ENCODE peak calls at places on chromosomes 4 and X, in nine cellular contexts. F is Panc1; G is suprapubic skin; J is CD4-positive, alpha-beta T cell; Y is dorsolateral prefrontal cortex; C is ascending aorta; I is HCT116; P is neural progenitor cell; X is AG04450. S is an unnamed sample.

GRCh38 chr4:119302073-119302832 is 19.7 kb downstream of the FABP2 start:
- DNase-seq in F (no peak), G (no peak), J (no peak), Y (no peak), C (no peak), I (no peak), P (no peak), X (no peak), S (no peak)

GRCh38 chrX:106243376-106243775 is 75.3 kb downstream of the PWWP3B start:
- DNase-seq in F (no peak), G (no peak), J (no peak), Y (no peak), C (no peak), I (no peak), P (no peak), X (no peak), S (no peak)

GRCh38 chrX:150035531-150035930 is 97.2 kb upstream of the EOLA2 start:
- DNase-seq in F (no peak), G (no peak), J (no peak), Y (no peak), C (no peak), I (no peak), P (no peak), X (no peak), S (no peak)

GRCh38 chr4:29002151-29002550 is 1718.0 kb upstream of the PCDH7 start:
- DNase-seq in F (no peak), G (no peak), J (no peak), Y (no peak), C (no peak), I (no peak), P (peak), X (no peak), S (no peak)

GRCh38 chrX:110665636-110666035 is 130.0 kb downstream of the CHRDL1 start:
- DNase-seq in F (no peak), G (no peak), J (no peak), Y (peak), C (no peak), I (no peak), P (peak), X (no peak), S (peak)

GRCh38 chr4:77818077-77818666 is 996 bp downstream of the CNOT6L start:
- DNase-seq in F (peak), G (peak), J (peak), Y (peak), C (peak), I (peak), P (peak), X (no peak), S (peak)

GRCh38 chr4:135777386-135777785 is 1575.8 kb upstream of the PABPC4L start:
- DNase-seq in F (no peak), G (no peak), J (no peak), Y (no peak), C (no peak), I (no peak), P (no peak), X (no peak), S (no peak)

GRCh38 chrX:138487866-138488265 is 223.7 kb downstream of the FGF13 start:
- DNase-seq in F (no peak), G (no peak), J (no peak), Y (no peak), C (no peak), I (no peak), P (no peak), X (no peak), S (no peak)

GRCh38 chr4:56640907-56641493 is 40.1 kb downstream of the HOPX start:
- DNase-seq in F (no peak), G (no peak), J (no peak), Y (no peak), C (no peak), I (peak), P (no peak), X (no peak), S (no peak)

GRCh38 chr4:108980455-108981239 is 217.8 kb upstream of the ETNPPL start:
- DNase-seq in F (no peak), G (no peak), J (no peak), Y (no peak), C (no peak), I (no peak), P (no peak), X (no peak), S (no peak)

GRCh38 chr4:172270421-172270820 is 457.2 kb downstream of the GALNTL6 start:
- DNase-seq in F (no peak), G (no peak), J (no peak), Y (no peak), C (no peak), I (no peak), P (no peak), X (no peak), S (no peak)

GRCh38 chr4:5752803-5753184 is 41.8 kb downstream of the EVC start:
- DNase-seq in F (no peak), G (no peak), J (no peak), Y (no peak), C (peak), I (no peak), P (no peak), X (no peak), S (peak)

GRCh38 chrX:149570668-149571067 is 16.6 kb downstream of the MAGEA9B start:
- DNase-seq in F (no peak), G (no peak), J (no peak), Y (no peak), C (no peak), I (no peak), P (no peak), X (peak), S (no peak)

GRCh38 chr4:158914178-158914577 is 145.4 kb downstream of the FNIP2 start:
- DNase-seq in F (no peak), G (no peak), J (no peak), Y (no peak), C (no peak), I (no peak), P (no peak), X (no peak), S (no peak)

GRCh38 chrX:150605603-150606002 is 37.2 kb downstream of the MTM1 start:
- DNase-seq in F (no peak), G (no peak), J (no peak), Y (no peak), C (no peak), I (no peak), P (no peak), X (no peak), S (no peak)

GRCh38 chrX:21744060-21744459 is 13.9 kb downstream of the SMPX start:
- DNase-seq in F (no peak), G (no peak), J (no peak), Y (no peak), C (no peak), I (no peak), P (no peak), X (no peak), S (no peak)

GRCh38 chr4:26819478-26819877 is 41.2 kb upstream of the STIM2 start:
- DNase-seq in F (no peak), G (no peak), J (no peak), Y (no peak), C (no peak), I (no peak), P (no peak), X (no peak), S (no peak)

GRCh38 chr4:24876431-24876830 is 36.4 kb downstream of the CCDC149 start:
- DNase-seq in F (no peak), G (no peak), J (no peak), Y (no peak), C (no peak), I (no peak), P (no peak), X (no peak), S (no peak)

GRCh38 chrX:150036181-150036580 is 97.9 kb upstream of the EOLA2 start:
- DNase-seq in F (no peak), G (no peak), J (no peak), Y (no peak), C (no peak), I (no peak), P (no peak), X (no peak), S (peak)

GRCh38 chr4:1523033-1523432 is 116.8 kb upstream of the NKX1-1 start:
- DNase-seq in F (no peak), G (no peak), J (no peak), Y (no peak), C (no peak), I (no peak), P (no peak), X (no peak), S (no peak)

GRCh38 chr4:122584517-122584916 is 36.3 kb downstream of the IL21 start:
- DNase-seq in F (no peak), G (no peak), J (no peak), Y (no peak), C (no peak), I (no peak), P (no peak), X (peak), S (no peak)

GRCh38 chrX:1528884-1529203 is 8.1 kb downstream of the P2RY8 start:
- DNase-seq in F (no peak), G (no peak), J (no peak), Y (no peak), C (peak), I (no peak), P (no peak), X (no peak), S (no peak)

GRCh38 chr4:168593399-168593798 is 96.5 kb downstream of the PALLD start:
- DNase-seq in F (no peak), G (no peak), J (no peak), Y (no peak), C (no peak), I (no peak), P (no peak), X (no peak), S (no peak)

GRCh38 chrX:63434665-63435064 is 83.5 kb upstream of the SPIN4 start:
- DNase-seq in F (no peak), G (no peak), J (no peak), Y (no peak), C (no peak), I (peak), P (no peak), X (no peak), S (peak)

GRCh38 chr4:140130677-140131076 is 23.3 kb downstream of the MAML3 start:
- DNase-seq in F (no peak), G (no peak), J (no peak), Y (no peak), C (no peak), I (peak), P (no peak), X (no peak), S (no peak)

GRCh38 chr4:146029939-146030710 is 91.5 kb upstream of the ZNF827 start:
- DNase-seq in F (no peak), G (no peak), J (no peak), Y (no peak), C (no peak), I (no peak), P (no peak), X (no peak), S (peak)

GRCh38 chr4:120555058-120555457 is 367.5 kb downstream of the PRDM5 start:
- DNase-seq in F (no peak), G (no peak), J (no peak), Y (no peak), C (no peak), I (no peak), P (no peak), X (no peak), S (no peak)

GRCh38 chr4:154164931-154165839 is 326.4 kb downstream of the DCHS2 start:
- DNase-seq in F (peak), G (no peak), J (no peak), Y (peak), C (no peak), I (peak), P (no peak), X (peak), S (no peak)

GRCh38 chrX:1623691-1624090 is 8.8 kb downstream of the ASMT start:
- DNase-seq in F (no peak), G (no peak), J (no peak), Y (no peak), C (no peak), I (no peak), P (no peak), X (no peak), S (no peak)

GRCh38 chr4:13627185-13627605 is 330 bp downstream of the BOD1L1 start:
- DNase-seq in F (no peak), G (no peak), J (no peak), Y (no peak), C (no peak), I (no peak), P (no peak), X (no peak), S (peak)
- H3K27ac ChIP-seq in F (peak), G (peak), J (peak), Y (peak), C (peak), I (peak), P (no peak), X (no peak), S (peak)

GRCh38 chrX:54482839-54483593 is 13.0 kb downstream of the FGD1 start:
- DNase-seq in F (no peak), G (no peak), J (no peak), Y (no peak), C (no peak), I (no peak), P (peak), X (no peak), S (no peak)
- H3K27ac ChIP-seq in F (no peak), G (peak), J (no peak), Y (peak), C (peak), I (no peak), P (no peak), X (peak), S (no peak)

GRCh38 chr4:13567125-13567524 is 22.8 kb upstream of the NKX3-2 start:
- DNase-seq in F (no peak), G (no peak), J (no peak), Y (no peak), C (no peak), I (no peak), P (no peak), X (no peak), S (no peak)
- H3K27ac ChIP-seq in F (no peak), G (no peak), J (no peak), Y (no peak), C (no peak), I (no peak), P (no peak), X (no peak), S (no peak)

GRCh38 chr4:147821555-147821954 is 89.7 kb downstream of the ARHGAP10 start:
- DNase-seq in F (no peak), G (no peak), J (no peak), Y (no peak), C (no peak), I (no peak), P (no peak), X (no peak), S (no peak)

GRCh38 chr4:147824316-147824715 is 92.4 kb downstream of the ARHGAP10 start:
- DNase-seq in F (no peak), G (no peak), J (no peak), Y (no peak), C (no peak), I (no peak), P (no peak), X (no peak), S (no peak)

GRCh38 chr4:147824884-147825283 is 93.0 kb downstream of the ARHGAP10 start:
- DNase-seq in F (no peak), G (no peak), J (no peak), Y (no peak), C (no peak), I (no peak), P (no peak), X (no peak), S (no peak)

GRCh38 chr4:147822128-147822527 is 90.2 kb downstream of the ARHGAP10 start:
- DNase-seq in F (no peak), G (peak), J (no peak), Y (no peak), C (peak), I (no peak), P (no peak), X (no peak), S (peak)

DNA sequence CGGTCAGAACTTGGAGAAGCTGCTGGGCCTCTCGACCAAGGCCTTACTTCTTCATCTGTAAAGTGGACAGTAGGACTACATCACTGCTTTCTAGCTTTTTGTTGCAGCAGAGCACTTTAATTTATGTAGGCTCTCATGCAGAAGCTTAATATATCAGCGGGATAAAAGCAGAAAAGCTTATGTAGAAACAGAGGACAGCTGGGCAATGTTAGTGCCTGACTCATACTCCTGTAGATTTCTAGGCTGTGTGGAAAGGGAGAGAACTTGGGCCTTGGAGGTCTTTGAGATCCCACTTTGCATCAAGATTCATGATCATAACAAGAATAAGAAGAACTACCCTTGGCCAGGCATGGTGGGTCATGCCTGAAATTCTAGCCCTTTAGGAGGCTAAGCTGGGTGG is 91.2 kb downstream of the ARHGAP10 start:
- DNase-seq in F (no peak), G (no peak), J (no peak), Y (no peak), C (no peak), I (no peak), P (no peak), X (no peak), S (no peak)
- H3K27ac ChIP-seq in F (no peak), G (no peak), J (no peak), Y (no peak), C (peak), I (no peak), P (no peak), X (no peak), S (no peak)

GRCh38 chr4:16225139-16225538 is 1.1 kb downstream of the TAPT1 start:
- DNase-seq in F (no peak), G (no peak), J (no peak), Y (no peak), C (no peak), I (no peak), P (no peak), X (no peak), S (no peak)
- H3K27ac ChIP-seq in F (peak), G (no peak), J (no peak), Y (peak), C (no peak), I (no peak), P (no peak), X (no peak), S (peak)

GRCh38 chr4:128384765-128385164 is 97.2 kb upstream of the PGRMC2 start:
- DNase-seq in F (no peak), G (no peak), J (no peak), Y (no peak), C (no peak), I (no peak), P (no peak), X (no peak), S (no peak)
- H3K27ac ChIP-seq in F (peak), G (no peak), J (no peak), Y (no peak), C (no peak), I (no peak), P (no peak), X (no peak), S (no peak)

GRCh38 chr4:41575665-41576064 is 37.7 kb downstream of the LIMCH1 start:
- DNase-seq in F (no peak), G (no peak), J (no peak), Y (no peak), C (no peak), I (no peak), P (no peak), X (no peak), S (no peak)
- H3K27ac ChIP-seq in F (no peak), G (peak), J (no peak), Y (peak), C (no peak), I (no peak), P (no peak), X (no peak), S (no peak)

DNA sequence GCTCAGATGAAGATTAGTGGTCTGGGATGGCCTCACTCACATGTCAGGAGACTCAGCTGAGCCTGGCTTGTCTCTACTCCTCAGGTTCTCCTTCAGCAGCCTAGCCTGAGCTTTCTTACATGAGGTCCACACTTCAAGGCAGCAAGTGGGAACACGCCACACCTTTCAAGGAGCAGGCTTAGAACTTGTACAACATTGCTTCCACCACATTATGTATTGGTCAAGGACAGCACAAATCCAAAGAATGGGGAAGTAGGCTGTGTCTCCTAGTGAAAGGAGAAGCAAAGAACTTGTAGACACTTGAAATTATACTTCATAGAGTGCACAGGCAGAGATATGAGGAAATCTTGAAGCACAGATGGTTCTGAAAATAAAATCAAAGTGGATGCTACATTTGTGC is 120.9 kb upstream of the NOCT start:
- DNase-seq in F (no peak), G (no peak), J (no peak), Y (no peak), C (no peak), I (no peak), P (no peak), X (no peak), S (no peak)
- H3K27ac ChIP-seq in F (no peak), G (no peak), J (no peak), Y (no peak), C (no peak), I (no peak), P (no peak), X (no peak), S (no peak)

DNA sequence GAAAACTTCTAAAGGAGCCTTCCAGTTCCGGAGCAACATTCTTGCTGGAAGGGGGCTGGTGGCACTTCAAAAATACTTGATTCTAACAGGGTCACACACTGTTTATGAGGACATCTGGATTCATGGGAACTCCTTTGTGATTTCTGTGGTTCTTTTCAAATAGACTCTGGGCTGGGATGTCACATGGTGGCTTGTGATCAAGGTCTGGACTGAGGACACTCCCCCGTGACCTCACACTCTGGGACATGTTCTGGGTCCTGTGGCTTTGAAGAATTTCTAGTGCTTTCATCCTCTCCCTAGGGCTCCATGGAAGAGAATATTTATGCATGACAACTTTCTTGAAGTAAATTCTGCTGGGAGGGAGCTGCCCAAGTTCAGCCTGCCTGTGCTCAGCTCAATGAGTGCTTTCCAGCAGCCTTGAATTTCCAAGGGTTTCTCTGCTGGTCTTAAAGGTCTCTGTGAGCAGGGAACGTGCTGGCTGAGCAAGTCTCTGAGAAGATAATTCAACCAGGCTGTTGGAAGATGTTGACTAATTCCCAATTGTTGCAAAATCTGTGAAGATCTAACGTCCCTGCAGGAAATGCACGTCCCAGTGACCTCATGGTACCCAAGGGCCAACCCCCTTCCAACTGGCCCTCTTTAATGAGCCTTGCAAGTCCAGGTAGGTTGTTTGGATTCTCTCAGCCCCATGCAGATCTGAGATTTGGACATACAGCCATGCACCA is 36.3 kb downstream of the GPR143 start:
- DNase-seq in F (no peak), G (no peak), J (no peak), Y (no peak), C (no peak), I (no peak), P (no peak), X (no peak), S (no peak)
- H3K27ac ChIP-seq in F (no peak), G (no peak), J (no peak), Y (no peak), C (no peak), I (no peak), P (no peak), X (no peak), S (no peak)

GRCh38 chr4:184668096-184668495 is 18.6 kb downstream of the PRIMPOL start:
- DNase-seq in F (no peak), G (no peak), J (no peak), Y (no peak), C (no peak), I (no peak), P (no peak), X (no peak), S (no peak)
- H3K27ac ChIP-seq in F (no peak), G (peak), J (no peak), Y (no peak), C (no peak), I (no peak), P (no peak), X (no peak), S (no peak)